ENCODE peak calls at places on chromosomes 2 and 18, in nine cellular contexts. V, N, Q, T, R, H, W, G and E are unnamed samples.

GRCh38 chr2:1731963-1732768 is 12.1 kb downstream of the PXDN start:
- DNase-seq in V (peak), N (no peak), Q (no peak), T (peak), R (peak), H (no peak), W (peak), G (peak), E (no peak)

GRCh38 chr2:149473538-149473937 is 114.0 kb downstream of the MMADHC start:
- DNase-seq in V (peak), N (no peak), Q (no peak), T (no peak), R (no peak), H (no peak), W (no peak), G (no peak), E (no peak)

GRCh38 chr2:151716721-151717120 is 17.6 kb downstream of the NEB start:
- DNase-seq in V (peak), N (no peak), Q (no peak), T (no peak), R (no peak), H (no peak), W (no peak), G (no peak), E (peak)

GRCh38 chr2:130836501-130837174 is at the start of gene ARHGEF4:
- DNase-seq in V (no peak), N (peak), Q (no peak), T (no peak), R (peak), H (peak), W (no peak), G (no peak), E (no peak)

GRCh38 chr2:65431417-65432226 is 777 bp downstream of the SPRED2 start:
- DNase-seq in V (peak), N (peak), Q (peak), T (no peak), R (peak), H (peak), W (peak), G (peak), E (peak)

GRCh38 chr2:174553811-174554493 is 43.7 kb downstream of the WIPF1 start:
- DNase-seq in V (no peak), N (peak), Q (peak), T (no peak), R (no peak), H (no peak), W (no peak), G (no peak), E (no peak)

GRCh38 chr2:192000196-192000990 is 153.5 kb upstream of the CAVIN2 start:
- DNase-seq in V (no peak), N (no peak), Q (no peak), T (no peak), R (no peak), H (no peak), W (no peak), G (no peak), E (no peak)

GRCh38 chr18:1573732-1574131 is 669.1 kb downstream of the ADCYAP1 start:
- DNase-seq in V (no peak), N (no peak), Q (no peak), T (no peak), R (peak), H (no peak), W (no peak), G (no peak), E (no peak)

GRCh38 chr2:39486071-39486470 is 49.0 kb upstream of the MAP4K3 start:
- DNase-seq in V (no peak), N (no peak), Q (no peak), T (no peak), R (no peak), H (no peak), W (no peak), G (no peak), E (no peak)

GRCh38 chr2:158024288-158024898 is 77.3 kb upstream of the UPP2 start:
- DNase-seq in V (peak), N (peak), Q (peak), T (peak), R (peak), H (no peak), W (peak), G (peak), E (peak)

GRCh38 chr18:57845468-57846103 is 42.5 kb upstream of the ATP8B1 start:
- DNase-seq in V (peak), N (no peak), Q (no peak), T (no peak), R (peak), H (no peak), W (no peak), G (peak), E (peak)

GRCh38 chr18:76927216-76927725 is 104.9 kb downstream of the ZNF236 start:
- DNase-seq in V (peak), N (no peak), Q (no peak), T (no peak), R (no peak), H (no peak), W (no peak), G (peak), E (peak)

GRCh38 chr2:227378371-227378782 is 729 bp downstream of the TM4SF20 start:
- DNase-seq in V (peak), N (no peak), Q (no peak), T (no peak), R (no peak), H (no peak), W (no peak), G (peak), E (no peak)

GRCh38 chr2:241755166-241755565 is 20.7 kb downstream of the D2HGDH start:
- DNase-seq in V (no peak), N (no peak), Q (no peak), T (no peak), R (no peak), H (no peak), W (no peak), G (no peak), E (no peak)

GRCh38 chr2:150374562-150374961 is 112.9 kb downstream of the RND3 start:
- DNase-seq in V (no peak), N (no peak), Q (no peak), T (no peak), R (no peak), H (no peak), W (no peak), G (no peak), E (no peak)

GRCh38 chr2:46578966-46579365 is 99.6 kb downstream of the TMEM247 start:
- DNase-seq in V (no peak), N (no peak), Q (no peak), T (no peak), R (peak), H (no peak), W (no peak), G (no peak), E (no peak)

GRCh38 chr2:241007880-241008710 is 9.7 kb downstream of the SNED1 start:
- DNase-seq in V (no peak), N (no peak), Q (no peak), T (no peak), R (no peak), H (peak), W (no peak), G (no peak), E (no peak)

GRCh38 chr2:199955007-199955338 is 318 bp downstream of the TYW5 start:
- DNase-seq in V (peak), N (no peak), Q (no peak), T (no peak), R (peak), H (no peak), W (peak), G (no peak), E (no peak)

GRCh38 chr2:118750959-118751565 is 96.4 kb downstream of the EN1 start:
- DNase-seq in V (peak), N (no peak), Q (no peak), T (no peak), R (peak), H (no peak), W (no peak), G (no peak), E (peak)

GRCh38 chr18:48621240-48621639 is 82.4 kb downstream of the CTIF start:
- DNase-seq in V (peak), N (no peak), Q (no peak), T (peak), R (peak), H (no peak), W (peak), G (peak), E (peak)

GRCh38 chr2:181813963-181814565 is 77.5 kb upstream of the ITPRID2 start:
- DNase-seq in V (peak), N (peak), Q (no peak), T (peak), R (peak), H (no peak), W (peak), G (peak), E (peak)

GRCh38 chr2:95392730-95393455 is 9.6 kb upstream of the FAHD2A start:
- DNase-seq in V (no peak), N (no peak), Q (no peak), T (no peak), R (no peak), H (no peak), W (no peak), G (no peak), E (no peak)

DNA sequence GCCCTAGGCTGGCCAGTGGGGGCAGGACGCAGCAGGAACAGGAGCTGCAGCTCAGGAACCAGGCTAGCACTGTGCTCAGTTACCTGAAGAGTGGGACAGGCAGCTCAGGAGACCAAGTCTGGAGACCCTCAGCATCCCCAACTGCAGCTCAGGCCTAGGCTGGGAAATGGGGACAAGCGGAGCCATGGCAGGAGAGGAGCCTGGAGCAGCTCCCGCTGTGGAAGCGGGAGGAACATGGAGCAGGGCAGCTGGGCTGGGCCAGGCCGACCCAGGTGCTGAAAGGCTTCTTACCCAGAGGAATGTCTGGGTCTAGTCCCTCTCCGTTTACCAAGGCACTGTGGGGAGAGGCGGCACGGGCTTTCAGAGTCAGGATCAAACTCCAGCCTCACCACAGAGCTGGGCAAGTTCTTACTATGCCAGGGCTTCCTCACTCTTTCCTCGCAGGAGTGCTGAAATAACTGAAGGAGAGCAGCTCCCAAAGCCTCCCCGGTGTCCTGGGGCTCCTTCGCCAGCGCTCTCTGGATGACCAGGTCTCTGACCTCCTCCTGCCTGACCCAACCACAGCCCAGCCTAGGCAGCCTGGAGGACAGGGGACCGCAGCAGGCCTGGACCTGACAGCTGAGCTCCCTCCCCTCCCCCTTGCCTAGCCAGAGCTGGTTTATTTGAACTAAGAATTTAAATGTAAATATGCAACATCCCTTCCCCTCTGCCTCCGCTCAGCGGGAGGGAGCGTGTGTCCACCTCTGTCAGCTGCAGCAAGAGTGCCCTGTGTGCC is 247.8 kb upstream of the SIX2 start:
- DNase-seq in V (peak), N (no peak), Q (no peak), T (no peak), R (no peak), H (no peak), W (no peak), G (peak), E (peak)
- H3K4me3 ChIP-seq in V (no peak), N (no peak), Q (no peak), T (no peak), R (no peak), H (no peak), W (no peak), G (no peak), E (no peak)

GRCh38 chr2:235793163-235793752 is 299.4 kb downstream of the AGAP1 start:
- DNase-seq in V (peak), N (peak), Q (no peak), T (no peak), R (peak), H (no peak), W (peak), G (peak), E (no peak)
- TF ChIP-seq CTCF in V (peak), N (peak), Q (no peak), T (peak), R (peak), H (no peak), W (peak), G (peak), E (peak)

GRCh38 chr2:100137318-100137717 is 5.1 kb downstream of the AFF3 start:
- DNase-seq in V (no peak), N (no peak), Q (no peak), T (peak), R (no peak), H (no peak), W (no peak), G (no peak), E (no peak)
- H3K4me3 ChIP-seq in V (no peak), N (no peak), Q (no peak), T (no peak), R (no peak), H (no peak), W (no peak), G (no peak), E (no peak)

GRCh38 chr2:26462511-26463251 is 15.2 kb downstream of the OTOF start:
- DNase-seq in V (peak), N (peak), Q (no peak), T (no peak), R (peak), H (no peak), W (peak), G (peak), E (peak)
- TF ChIP-seq CTCF in V (peak), N (peak), Q (no peak), T (peak), R (peak), H (peak), W (peak), G (peak), E (peak)

GRCh38 chr2:37653805-37654378 is 17.6 kb downstream of the CDC42EP3 start:
- DNase-seq in V (no peak), N (peak), Q (no peak), T (no peak), R (no peak), H (no peak), W (no peak), G (no peak), E (no peak)

GRCh38 chr2:37655442-37655841 is 16.0 kb downstream of the CDC42EP3 start:
- DNase-seq in V (no peak), N (no peak), Q (no peak), T (no peak), R (no peak), H (no peak), W (no peak), G (no peak), E (no peak)

GRCh38 chr2:37656512-37657423 is 14.7 kb downstream of the CDC42EP3 start:
- DNase-seq in V (no peak), N (no peak), Q (no peak), T (no peak), R (peak), H (no peak), W (no peak), G (no peak), E (no peak)

GRCh38 chr2:37654419-37654818 is 17.0 kb downstream of the CDC42EP3 start:
- DNase-seq in V (no peak), N (no peak), Q (no peak), T (no peak), R (no peak), H (no peak), W (no peak), G (no peak), E (no peak)

GRCh38 chr2:37654932-37655331 is 16.5 kb downstream of the CDC42EP3 start:
- DNase-seq in V (peak), N (no peak), Q (no peak), T (no peak), R (peak), H (no peak), W (peak), G (no peak), E (no peak)
- H3K4me3 ChIP-seq in V (no peak), N (no peak), Q (no peak), T (no peak), R (peak), H (no peak), W (no peak), G (no peak), E (no peak)